ENCODE peak calls at places on chromosome 14, in nine cellular contexts. L is AG04450; K is non-pigmented ciliary epithelial cell; Q is fibroblast of pulmonary artery; V is pons; E is activated CD8-positive, alpha-beta memory T cell treated with anti-CD3 and anti-CD28 coated beads for 24 hours; M is naive B cell; O is choroid plexus epithelial cell; J is fibroblast of mammary gland. X is an unnamed sample.

GRCh38 chr14:73741386-73741875 is 27.2 kb upstream of the PNMA1 start:
- DNase-seq in L (no peak), K (no peak), Q (peak; percentile 70), V (no peak), E (no peak), M (peak; percentile 68), O (peak; percentile 70), J (peak; percentile 70), X (no peak)

GRCh38 chr14:75542585-75543091 is 20.4 kb downstream of the BATF start:
- DNase-seq in L (no peak), K (no peak), Q (peak; percentile 85), V (peak; percentile 49), E (peak; percentile 86), M (peak; percentile 47), O (peak; percentile 72), J (peak; percentile 15), X (no peak)

GRCh38 chr14:22433059-22433458 is 156.0 kb downstream of the DAD1 start:
- DNase-seq in L (no peak), K (no peak), Q (no peak), V (no peak), E (no peak), M (no peak), O (no peak), J (no peak), X (peak; percentile 35)

GRCh38 chr14:103545219-103545914 is 16.4 kb downstream of the TRMT61A start:
- DNase-seq in L (no peak), K (no peak), Q (no peak), V (no peak), E (no peak), M (no peak), O (no peak), J (no peak), X (no peak)

GRCh38 chr14:100620437-100621100 is 33.4 kb upstream of the BEGAIN start:
- DNase-seq in L (no peak), K (no peak), Q (no peak), V (no peak), E (no peak), M (no peak), O (no peak), J (no peak), X (no peak)

GRCh38 chr14:40133484-40133883 is 701.3 kb upstream of the FBXO33 start:
- DNase-seq in L (no peak), K (no peak), Q (no peak), V (no peak), E (no peak), M (no peak), O (no peak), J (no peak), X (no peak)

GRCh38 chr14:104601786-104602185 is 2.8 kb downstream of the TMEM179 start:
- DNase-seq in L (no peak), K (no peak), Q (peak; percentile 6), V (peak; percentile 5), E (no peak), M (no peak), O (no peak), J (peak; percentile 8), X (peak; percentile 50)

GRCh38 chr14:54252072-54252730 is 144.6 kb upstream of the CDKN3 start:
- DNase-seq in L (peak; percentile 15), K (peak; percentile 73), Q (peak; percentile 59), V (no peak), E (no peak), M (no peak), O (peak; percentile 78), J (peak; percentile 69), X (no peak)

GRCh38 chr14:92719890-92720323 is 28.5 kb downstream of the LGMN start:
- DNase-seq in L (no peak), K (no peak), Q (no peak), V (no peak), E (no peak), M (no peak), O (no peak), J (peak; percentile 81), X (no peak)

GRCh38 chr14:87411370-87411769 is 581.6 kb downstream of the GALC start:
- DNase-seq in L (no peak), K (no peak), Q (no peak), V (no peak), E (no peak), M (no peak), O (no peak), J (no peak), X (no peak)

GRCh38 chr14:70823281-70823680 is 14.0 kb upstream of the MAP3K9 start:
- DNase-seq in L (no peak), K (no peak), Q (no peak), V (no peak), E (no peak), M (no peak), O (no peak), J (no peak), X (no peak)

GRCh38 chr14:22579881-22580280 is 9.1 kb downstream of the DAD1 start:
- DNase-seq in L (no peak), K (no peak), Q (no peak), V (no peak), E (no peak), M (no peak), O (no peak), J (no peak), X (no peak)

GRCh38 chr14:74670726-74671125 is 42.2 kb downstream of the AREL1 start:
- DNase-seq in L (no peak), K (peak; percentile 43), Q (peak; percentile 46), V (no peak), E (no peak), M (no peak), O (peak; percentile 56), J (peak; percentile 62), X (no peak)

GRCh38 chr14:99968156-99968920 is 96.9 kb upstream of the EVL start:
- DNase-seq in L (peak; percentile 77), K (peak; percentile 52), Q (peak; percentile 60), V (no peak), E (no peak), M (no peak), O (peak; percentile 72), J (peak; percentile 97), X (no peak)

GRCh38 chr14:67253076-67253635 is 11.9 kb downstream of the PALS1 start:
- DNase-seq in L (no peak), K (no peak), Q (no peak), V (no peak), E (no peak), M (no peak), O (no peak), J (no peak), X (no peak)

GRCh38 chr14:104470588-104470987 is 109.0 kb upstream of the C14orf180 start:
- DNase-seq in L (no peak), K (no peak), Q (no peak), V (no peak), E (no peak), M (no peak), O (no peak), J (no peak), X (no peak)

GRCh38 chr14:53613404-53614253 is 343.0 kb downstream of the BMP4 start:
- DNase-seq in L (peak; percentile 69), K (peak; percentile 53), Q (no peak), V (peak; percentile 15), E (no peak), M (peak; percentile 64), O (peak; percentile 28), J (peak; percentile 10), X (no peak)

GRCh38 chr14:103541494-103541943 is 12.5 kb downstream of the TRMT61A start:
- DNase-seq in L (no peak), K (no peak), Q (no peak), V (no peak), E (no peak), M (no peak), O (no peak), J (no peak), X (no peak)

GRCh38 chr14:22469541-22470303 is 119.3 kb downstream of the DAD1 start:
- DNase-seq in L (no peak), K (no peak), Q (no peak), V (peak; percentile 79), E (no peak), M (no peak), O (no peak), J (no peak), X (no peak)

GRCh38 chr14:100317897-100318808 is 5.0 kb upstream of the SLC25A47 start:
- DNase-seq in L (no peak), K (no peak), Q (peak; percentile 66), V (peak; percentile 51), E (peak; percentile 86), M (peak; percentile 73), O (peak; percentile 69), J (peak; percentile 49), X (no peak)

GRCh38 chr14:92039073-92039719 is 663 bp downstream of the TRIP11 start:
- DNase-seq in L (peak; percentile 32), K (no peak), Q (peak; percentile 76), V (peak; percentile 35), E (no peak), M (peak; percentile 6), O (peak; percentile 86), J (peak; percentile 63), X (peak; percentile 65)

GRCh38 chr14:104135121-104135903 is 3.1 kb upstream of the KIF26A start:
- DNase-seq in L (no peak), K (no peak), Q (peak; percentile 4), V (no peak), E (no peak), M (no peak), O (peak; percentile 43), J (peak; percentile 14), X (no peak)

GRCh38 chr14:79016828-79017505 is 846.8 kb downstream of the NRXN3 start:
- DNase-seq in L (peak; percentile 72), K (peak; percentile 72), Q (peak; percentile 76), V (no peak), E (no peak), M (no peak), O (peak; percentile 95), J (peak; percentile 82), X (no peak)

GRCh38 chr14:68365228-68365627 is 427.6 kb downstream of the ZFP36L1 start:
- DNase-seq in L (peak; percentile 16), K (peak; percentile 67), Q (peak; percentile 51), V (no peak), E (no peak), M (no peak), O (peak; percentile 78), J (peak; percentile 70), X (no peak)

GRCh38 chr14:94771906-94772468 is 2.1 kb upstream of the GSC start:
- DNase-seq in L (no peak), K (no peak), Q (no peak), V (no peak), E (no peak), M (no peak), O (no peak), J (no peak), X (no peak)

GRCh38 chr14:30885840-30886740 is 11.7 kb downstream of the COCH start:
- DNase-seq in L (no peak), K (no peak), Q (no peak), V (no peak), E (no peak), M (no peak), O (no peak), J (no peak), X (no peak)

GRCh38 chr14:94439453-94440057 is 13.0 kb downstream of the SERPINA11 start:
- DNase-seq in L (no peak), K (no peak), Q (no peak), V (no peak), E (no peak), M (no peak), O (no peak), J (no peak), X (no peak)

GRCh38 chr14:106277503-106277902 is 751.1 kb downstream of the TMEM121 start:
- DNase-seq in L (no peak), K (no peak), Q (no peak), V (no peak), E (peak; percentile 69), M (peak; percentile 20), O (no peak), J (no peak), X (no peak)

GRCh38 chr14:105179191-105179590 is 1.9 kb downstream of the NUDT14 start:
- DNase-seq in L (no peak), K (no peak), Q (no peak), V (no peak), E (no peak), M (no peak), O (no peak), J (no peak), X (no peak)

GRCh38 chr14:77052281-77053044 is 24.0 kb upstream of the IRF2BPL start:
- DNase-seq in L (no peak), K (no peak), Q (no peak), V (no peak), E (no peak), M (no peak), O (no peak), J (no peak), X (peak; percentile 57)

GRCh38 chr14:72291908-72292688 is 359.9 kb downstream of the RGS6 start:
- DNase-seq in L (peak; percentile 26), K (peak; percentile 31), Q (peak; percentile 70), V (peak; percentile 75), E (no peak), M (peak; percentile 0), O (peak; percentile 52), J (peak; percentile 28), X (peak; percentile 73)